ENCODE peak calls at places on chromosomes 4 and X, in five cellular contexts. S is stimulated activated CD4-positive, alpha-beta T cell treated with anti-CD3 and anti-CD28 coated beads, Interleukin-1b, Interleukin-23, amount 100 ng/mL, for 1 hour; U is left colon; V is NB4; P is GM12865. H is an unnamed sample.
A peak's percentile ranks its signal among the peaks of the same experiment; 100 is the strongest.

GRCh38 chr4:1050486-1051213 is 39.2 kb downstream of the FGFRL1 start:
- DNase-seq in S (no peak), U (peak; percentile 22), V (no peak), P (no peak), H (no peak)

GRCh38 chrX:40392599-40392998 is 188.2 kb upstream of the ATP6AP2 start:
- DNase-seq in S (no peak), U (no peak), V (no peak), P (no peak), H (no peak)

GRCh38 chr4:38660838-38661237 is 3.2 kb upstream of the KLF3 start:
- DNase-seq in S (no peak), U (no peak), V (no peak), P (no peak), H (no peak)

GRCh38 chr4:105588252-105588651 is 35.8 kb downstream of the ARHGEF38 start:
- DNase-seq in S (no peak), U (no peak), V (peak; percentile 21), P (no peak), H (no peak)

GRCh38 chrX:47628980-47629379 is 750 bp downstream of the CFP start:
- DNase-seq in S (no peak), U (no peak), V (peak; percentile 84), P (peak; percentile 65), H (no peak)

GRCh38 chr4:130110189-130110588 is 1014.2 kb downstream of the C4orf33 start:
- DNase-seq in S (no peak), U (no peak), V (no peak), P (peak; percentile 10), H (no peak)

GRCh38 chr4:86400216-86400615 is 40.4 kb upstream of the MAPK10 start:
- DNase-seq in S (no peak), U (no peak), V (no peak), P (no peak), H (no peak)

GRCh38 chr4:88054909-88055308 is 47.5 kb downstream of the PKD2 start:
- DNase-seq in S (no peak), U (no peak), V (peak; percentile 59), P (peak; percentile 29), H (no peak)

GRCh38 chrX:97158270-97158669 is 274.6 kb downstream of the RPA4 start:
- DNase-seq in S (no peak), U (no peak), V (no peak), P (no peak), H (no peak)

GRCh38 chr4:73213917-73214663 is 44.5 kb downstream of the ANKRD17 start:
- DNase-seq in S (no peak), U (no peak), V (no peak), P (no peak), H (no peak)

GRCh38 chr4:7638984-7639789 is 204.5 kb upstream of the PSAPL1 start:
- DNase-seq in S (no peak), U (no peak), V (peak; percentile 50), P (no peak), H (no peak)

GRCh38 chr4:109005523-109005922 is 242.7 kb upstream of the ETNPPL start:
- DNase-seq in S (no peak), U (no peak), V (peak; percentile 2), P (no peak), H (no peak)

GRCh38 chr4:2790583-2791517 is 2.0 kb upstream of the SH3BP2 start:
- DNase-seq in S (no peak), U (no peak), V (peak; percentile 63), P (peak; percentile 0), H (no peak)

GRCh38 chrX:71923516-71923915 is 12.9 kb downstream of the NHSL2 start:
- DNase-seq in S (no peak), U (no peak), V (no peak), P (no peak), H (peak; percentile 46)

GRCh38 chr4:1030559-1030958 is 19.1 kb downstream of the FGFRL1 start:
- DNase-seq in S (no peak), U (no peak), V (peak; percentile 77), P (no peak), H (no peak)

GRCh38 chr4:76453232-76453631 is 18.2 kb downstream of the SHROOM3 start:
- DNase-seq in S (no peak), U (no peak), V (no peak), P (no peak), H (no peak)

GRCh38 chrX:7689791-7690412 is 153.1 kb upstream of the VCX start:
- DNase-seq in S (no peak), U (no peak), V (no peak), P (no peak), H (no peak)

GRCh38 chr4:185833055-185833598 is 21.1 kb upstream of the SORBS2 start:
- DNase-seq in S (no peak), U (no peak), V (no peak), P (no peak), H (no peak)

GRCh38 chr4:128394778-128395177 is 107.2 kb upstream of the PGRMC2 start:
- DNase-seq in S (no peak), U (no peak), V (no peak), P (no peak), H (no peak)

GRCh38 chrX:107970073-107970472 is 12.1 kb downstream of the TEX13B start:
- DNase-seq in S (no peak), U (no peak), V (no peak), P (no peak), H (no peak)

GRCh38 chr4:25783943-25784342 is 78.8 kb downstream of the SEL1L3 start:
- DNase-seq in S (no peak), U (no peak), V (peak; percentile 91), P (no peak), H (no peak)

GRCh38 chrX:137432609-137433008 is 133.3 kb upstream of the ZIC3 start:
- DNase-seq in S (no peak), U (no peak), V (peak; percentile 40), P (peak; percentile 39), H (no peak)

GRCh38 chr4:87088188-87088587 is 132.2 kb downstream of the KLHL8 start:
- DNase-seq in S (no peak), U (no peak), V (peak; percentile 46), P (no peak), H (no peak)

GRCh38 chr4:105990933-105991332 is 95.7 kb downstream of the NPNT start:
- DNase-seq in S (no peak), U (peak; percentile 67), V (no peak), P (peak; percentile 20), H (no peak)

GRCh38 chrX:69556094-69557011 is 52.2 kb downstream of the NALF2 start:
- DNase-seq in S (no peak), U (no peak), V (peak; percentile 52), P (peak; percentile 0), H (no peak)

GRCh38 chrX:136166221-136166855 is 19.0 kb downstream of the FHL1 start:
- DNase-seq in S (no peak), U (no peak), V (peak; percentile 27), P (no peak), H (no peak)

GRCh38 chr4:73222466-73223257 is 35.9 kb downstream of the ANKRD17 start:
- DNase-seq in S (no peak), U (peak; percentile 62), V (peak; percentile 89), P (peak; percentile 42), H (peak; percentile 78)

GRCh38 chrX:7261672-7262332 is 113.8 kb upstream of the PUDP start:
- DNase-seq in S (no peak), U (no peak), V (peak; percentile 38), P (peak; percentile 57), H (no peak)